ENCODE peak calls at places on chromosome 13, in nine cellular contexts. X is Caco-2; T is right cardiac atrium; W is suprapubic skin; G is fibroblast of lung; F is heart right ventricle; P is CD4-positive, alpha-beta T cell; D is cardiac muscle cell; M is esophagus squamous epithelium. I is an unnamed sample.

GRCh38 chr13:35736876-35737275 is 260.4 kb upstream of the MAB21L1 start:
- DNase-seq in X (no peak), T (no peak), W (no peak), G (no peak), F (no peak), P (no peak), D (no peak), M (no peak), I (no peak)

GRCh38 chr13:38804536-38804935 is 117.7 kb downstream of the FREM2 start:
- DNase-seq in X (no peak), T (no peak), W (no peak), G (peak; percentile 17), F (no peak), P (no peak), D (peak; percentile 1), M (no peak), I (no peak)

GRCh38 chr13:45276887-45277286 is 64.1 kb downstream of the TPT1 start:
- DNase-seq in X (no peak), T (no peak), W (no peak), G (no peak), F (no peak), P (no peak), D (no peak), M (no peak), I (no peak)

GRCh38 chr13:51663980-51664957 is 80.0 kb downstream of the WDFY2 start:
- DNase-seq in X (no peak), T (peak; percentile 75), W (no peak), G (no peak), F (peak; percentile 23), P (no peak), D (peak; percentile 41), M (no peak), I (no peak)

GRCh38 chr13:113491418-113491883 is 940 bp upstream of the DCUN1D2 start:
- DNase-seq in X (no peak), T (peak; percentile 69), W (no peak), G (peak; percentile 27), F (peak; percentile 40), P (no peak), D (peak; percentile 23), M (no peak), I (peak; percentile 49)

GRCh38 chr13:106533101-106533939 is 2.1 kb downstream of the EFNB2 start:
- DNase-seq in X (peak; percentile 87), T (peak; percentile 93), W (peak; percentile 85), G (peak; percentile 88), F (peak; percentile 84), P (no peak), D (peak; percentile 90), M (no peak), I (peak; percentile 93)

GRCh38 chr13:113138792-113139551 is 16.4 kb downstream of the F10 start:
- DNase-seq in X (no peak), T (no peak), W (no peak), G (no peak), F (no peak), P (no peak), D (peak; percentile 19), M (no peak), I (no peak)

GRCh38 chr13:98420560-98421175 is 156.2 kb downstream of the STK24 start:
- DNase-seq in X (peak; percentile 16), T (no peak), W (no peak), G (no peak), F (no peak), P (no peak), D (no peak), M (no peak), I (no peak)

GRCh38 chr13:105202384-105202783 is 1333.1 kb downstream of the EFNB2 start:
- DNase-seq in X (no peak), T (no peak), W (no peak), G (peak; percentile 60), F (no peak), P (no peak), D (peak; percentile 65), M (no peak), I (peak; percentile 56)

GRCh38 chr13:91203430-91203829 is 144.1 kb upstream of the MIR17HG start:
- DNase-seq in X (no peak), T (no peak), W (no peak), G (no peak), F (no peak), P (no peak), D (no peak), M (no peak), I (no peak)

GRCh38 chr13:102948006-102948405 is 102.2 kb downstream of the ERCC5 start:
- DNase-seq in X (no peak), T (peak; percentile 39), W (no peak), G (peak; percentile 19), F (peak; percentile 8), P (no peak), D (peak; percentile 10), M (no peak), I (peak; percentile 63)

DNA sequence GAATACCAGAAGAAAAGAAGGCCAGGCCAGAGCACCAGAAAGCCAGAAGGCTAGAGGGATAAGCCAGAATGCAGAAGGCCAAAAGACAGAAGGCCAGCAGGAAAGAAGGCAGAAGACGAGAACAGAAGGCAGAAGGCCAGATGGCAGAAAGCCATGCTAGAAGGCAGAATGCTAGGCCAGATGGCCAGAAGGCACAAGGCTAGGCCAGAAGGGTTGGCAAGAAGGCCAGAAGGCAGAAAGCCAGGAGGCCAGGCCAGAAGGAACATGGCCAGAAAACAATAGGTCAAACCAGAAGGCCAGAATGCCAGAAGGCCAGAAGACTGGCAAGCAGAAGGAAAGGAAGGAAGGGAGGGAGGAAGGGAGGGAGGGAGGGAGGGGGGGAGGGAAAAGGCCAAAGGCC is 188.8 kb downstream of the TUBA3C start:
- DNase-seq in X (no peak), T (peak; percentile 49), W (no peak), G (no peak), F (no peak), P (no peak), D (no peak), M (no peak), I (no peak)
- H3K9me3 ChIP-seq in X (peaks cover 11% of the 10 kb centered on the region), T (no peaks in the 10 kb centered on the region), W (no peaks in the 10 kb centered on the region), G (no peaks in the 10 kb centered on the region), F (no peaks in the 10 kb centered on the region), P (no peaks in the 10 kb centered on the region), D (no peaks in the 10 kb centered on the region), M (peaks cover 16% of the 10 kb centered on the region), I (peaks cover 25% of the 10 kb centered on the region)

DNA sequence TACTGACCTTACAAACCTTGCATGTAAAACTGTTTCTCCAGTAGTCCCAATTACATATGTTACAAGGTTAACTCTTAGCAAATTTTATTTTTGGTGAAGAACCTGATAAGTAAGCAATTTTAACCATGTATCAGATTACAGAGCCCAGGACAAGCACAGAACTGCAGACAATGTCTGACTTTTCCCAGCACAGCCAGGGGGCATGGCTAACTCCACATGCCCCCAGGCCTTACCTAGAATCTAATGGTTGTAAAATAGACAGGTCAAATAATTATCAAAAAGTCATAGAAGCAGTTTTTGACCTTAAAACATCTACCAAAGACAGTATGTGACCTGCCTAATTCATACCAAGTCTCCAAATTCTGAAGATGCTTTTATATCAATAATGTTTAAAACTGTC is 364.1 kb downstream of the FOXO1 start:
- DNase-seq in X (no peak), T (no peak), W (no peak), G (no peak), F (no peak), P (no peak), D (no peak), M (no peak), I (no peak)
- H3K9me3 ChIP-seq in X (peaks cover 27% of the 10 kb centered on the region), T (peaks cover 8% of the 10 kb centered on the region), W (peaks cover 3% of the 10 kb centered on the region), G (no peaks in the 10 kb centered on the region), F (peaks cover 5% of the 10 kb centered on the region), P (peaks cover 9% of the 10 kb centered on the region), D (no peaks in the 10 kb centered on the region), M (peaks cover 6% of the 10 kb centered on the region), I (peaks cover 4% of the 10 kb centered on the region)

GRCh38 chr13:19153782-19154450 is 27.7 kb downstream of the TUBA3C start:
- DNase-seq in X (no peak), T (no peak), W (no peak), G (no peak), F (no peak), P (no peak), D (no peak), M (no peak), I (no peak)

GRCh38 chr13:19150226-19150625 is 31.4 kb downstream of the TUBA3C start:
- DNase-seq in X (no peak), T (no peak), W (peak; percentile 27), G (no peak), F (no peak), P (no peak), D (no peak), M (no peak), I (no peak)

GRCh38 chr13:19152403-19152802 is 29.2 kb downstream of the TUBA3C start:
- DNase-seq in X (no peak), T (no peak), W (peak; percentile 44), G (no peak), F (no peak), P (no peak), D (no peak), M (no peak), I (no peak)

GRCh38 chr13:19150712-19151228 is 30.9 kb downstream of the TUBA3C start:
- DNase-seq in X (no peak), T (peak; percentile 67), W (peak; percentile 50), G (no peak), F (peak; percentile 16), P (no peak), D (no peak), M (no peak), I (no peak)

DNA sequence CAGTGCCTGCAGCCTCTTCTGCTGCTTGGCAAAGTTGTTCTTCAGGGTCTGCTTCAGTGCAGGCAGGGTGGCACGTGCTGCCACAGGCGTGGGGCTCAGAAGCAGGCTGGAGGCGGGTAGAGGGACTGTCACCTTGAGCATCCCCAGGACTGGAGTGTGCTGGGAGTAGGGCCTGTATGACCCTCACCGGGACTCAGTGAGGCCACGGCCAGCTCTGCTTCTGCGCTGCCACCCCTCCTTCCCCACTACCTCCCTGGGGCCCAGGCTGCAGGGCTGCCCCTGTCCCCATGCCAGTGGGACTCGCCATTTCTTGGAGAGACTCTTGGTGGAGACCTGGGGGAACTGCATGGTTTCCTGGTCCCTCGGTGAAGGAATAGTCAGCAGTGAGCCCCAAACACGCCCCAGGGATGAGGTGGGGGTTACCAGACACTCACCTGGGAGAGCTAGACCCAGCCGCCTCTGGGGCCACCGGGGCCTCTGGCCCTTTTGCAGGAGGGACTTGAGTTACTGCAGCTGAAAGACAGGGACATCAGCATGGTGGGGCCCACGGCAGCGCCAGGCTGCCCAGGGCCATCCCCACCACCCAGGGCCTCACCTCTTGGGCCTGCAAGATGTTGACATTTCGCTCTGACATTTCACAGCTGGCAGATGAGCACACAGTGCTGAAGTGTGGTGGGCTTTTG is 29.9 kb downstream of the TUBA3C start:
- DNase-seq in X (no peak), T (no peak), W (peak; percentile 34), G (no peak), F (no peak), P (no peak), D (no peak), M (no peak), I (no peak)
- H3K9me3 ChIP-seq in X (peaks cover 4% of the 10 kb centered on the region), T (no peaks in the 10 kb centered on the region), W (peaks cover 4% of the 10 kb centered on the region), G (no peaks in the 10 kb centered on the region), F (no peaks in the 10 kb centered on the region), P (no peaks in the 10 kb centered on the region), D (no peaks in the 10 kb centered on the region), M (peaks cover 5% of the 10 kb centered on the region), I (peaks cover 11% of the 10 kb centered on the region)

DNA sequence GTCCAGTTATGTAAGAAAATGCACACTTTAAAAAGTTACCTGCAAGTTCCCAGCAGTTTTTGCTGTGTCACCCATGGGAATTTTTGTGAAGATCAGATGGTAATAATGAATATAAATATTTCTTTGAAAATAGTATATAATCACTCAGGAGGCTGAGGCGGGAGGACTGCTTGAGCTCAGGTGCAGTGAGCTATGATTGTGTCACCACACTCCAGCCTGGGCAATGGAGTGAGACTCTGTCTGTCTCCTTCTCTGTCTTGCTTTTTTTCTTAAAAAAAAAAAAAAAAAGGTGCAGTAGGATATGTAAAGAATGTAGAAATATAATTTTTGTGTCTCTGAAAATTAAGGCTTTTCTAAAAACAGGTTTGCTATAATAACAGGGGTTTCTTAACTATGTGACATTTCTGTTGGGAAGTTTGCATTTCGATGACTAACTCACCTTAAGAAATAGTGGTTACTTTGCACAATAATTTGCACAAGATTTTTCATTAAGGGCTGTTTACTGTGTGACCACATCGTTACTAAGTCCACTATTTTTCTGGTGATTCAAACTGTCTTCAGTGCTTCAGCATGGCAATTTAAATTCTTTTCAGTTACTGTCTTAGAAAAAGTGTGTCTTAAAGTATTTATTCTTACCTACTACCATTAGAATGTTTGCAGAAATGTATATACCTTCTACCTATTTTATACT is 37.3 kb downstream of the DNAJC3 start:
- DNase-seq in X (no peak), T (no peak), W (no peak), G (peak; percentile 79), F (no peak), P (no peak), D (peak; percentile 73), M (no peak), I (no peak)
- H3K9me3 ChIP-seq in X (peaks cover 10% of the 10 kb centered on the region), T (no peaks in the 10 kb centered on the region), W (no peaks in the 10 kb centered on the region), G (no peaks in the 10 kb centered on the region), F (no peaks in the 10 kb centered on the region), P (no peaks in the 10 kb centered on the region), D (no peaks in the 10 kb centered on the region), M (no peaks in the 10 kb centered on the region), I (no peaks in the 10 kb centered on the region)